ENCODE peak calls at places on chromosomes 12 and 14, in four cellular contexts. G is HL-60; O is WERI-Rb-1; T is CD8-positive, alpha-beta T cell. B is an unnamed sample.

GRCh38 chr12:51863921-51864700 is 15.6 kb upstream of the FIGNL2 start:
- DNase-seq in O (peak; percentile 90), G (no peak), T (no peak), B (no peak)

GRCh38 chr12:47088021-47088944 is 8.5 kb upstream of the AMIGO2 start:
- DNase-seq in T (no peak), O (no peak), G (no peak), B (no peak)

GRCh38 chr14:63853831-63854293 is 1.1 kb downstream of the SYNE2 start:
- DNase-seq in O (peak; percentile 46), T (peak; percentile 54), G (no peak), B (peak; percentile 63)

GRCh38 chr12:106897082-106897481 is 58.6 kb upstream of the TMEM263 start:
- DNase-seq in G (no peak), O (no peak), T (no peak), B (no peak)

GRCh38 chr14:22391908-22392307 is 197.1 kb downstream of the DAD1 start:
- DNase-seq in T (no peak), G (peak; percentile 87), O (peak; percentile 68), B (no peak)

GRCh38 chr12:88188180-88188579 is 46.1 kb downstream of the TMTC3 start:
- DNase-seq in G (no peak), O (no peak), T (no peak), B (no peak)

GRCh38 chr12:109797905-109798669 is 35.1 kb downstream of the TRPV4 start:
- DNase-seq in T (no peak), O (no peak), G (peak; percentile 42), B (no peak)

GRCh38 chr12:3869860-3870259 is 3.3 kb downstream of the PARP11 start:
- DNase-seq in O (no peak), G (no peak), T (peak; percentile 27), B (no peak)

GRCh38 chr14:82854851-82855250 is 1321.2 kb upstream of the SEL1L start:
- DNase-seq in O (peak; percentile 81), G (no peak), T (no peak), B (no peak)

GRCh38 chr14:37024166-37024565 is 148.2 kb downstream of the SLC25A21 start:
- DNase-seq in O (no peak), T (no peak), G (no peak), B (no peak)

GRCh38 chr14:90193925-90194324 is 62.4 kb upstream of the PSMC1 start:
- DNase-seq in O (peak; percentile 30), G (peak; percentile 12), T (no peak), B (no peak)

GRCh38 chr12:33111850-33112249 is 215.3 kb upstream of the PKP2 start:
- DNase-seq in O (no peak), T (no peak), G (no peak), B (no peak)

GRCh38 chr14:104351849-104352492 is 213.6 kb downstream of the KIF26A start:
- DNase-seq in G (no peak), O (no peak), T (no peak), B (no peak)

GRCh38 chr14:81938341-81938740 is 404.7 kb upstream of the SEL1L start:
- DNase-seq in G (no peak), O (no peak), T (no peak), B (no peak)

GRCh38 chr14:94062344-94062904 is 18.6 kb downstream of the DDX24 start:
- DNase-seq in O (no peak), G (no peak), T (no peak), B (no peak)

GRCh38 chr12:106342397-106343212 is 14.9 kb upstream of the POLR3B start:
- DNase-seq in O (no peak), T (no peak), G (no peak), B (no peak)

GRCh38 chr14:24673534-24674203 is 39.7 kb upstream of the GZMB start:
- DNase-seq in T (peak; percentile 79), G (no peak), O (no peak), B (peak; percentile 39)

GRCh38 chr12:67274186-67274585 is 5.0 kb downstream of the CAND1 start:
- DNase-seq in T (no peak), O (no peak), G (no peak), B (no peak)

GRCh38 chr12:31201382-31201781 is 124.6 kb downstream of the SINHCAF start:
- DNase-seq in G (no peak), T (no peak), O (no peak), B (no peak)

GRCh38 chr12:98417303-98417702 is 98.1 kb upstream of the TMPO start:
- DNase-seq in O (no peak), T (no peak), G (peak; percentile 39), B (no peak)

GRCh38 chr12:119340604-119341003 is 6.1 kb downstream of the CCDC60 start:
- DNase-seq in O (no peak), G (no peak), T (no peak), B (no peak)

GRCh38 chr12:119343130-119343529 is 8.6 kb downstream of the CCDC60 start:
- DNase-seq in T (no peak), O (no peak), G (no peak), B (no peak)

GRCh38 chr12:119341988-119342387 is 7.5 kb downstream of the CCDC60 start:
- DNase-seq in T (no peak), O (no peak), G (no peak), B (no peak)

GRCh38 chr12:119334459-119335170 is at the start of gene CCDC60:
- DNase-seq in G (no peak), T (no peak), O (no peak), B (no peak)

DNA sequence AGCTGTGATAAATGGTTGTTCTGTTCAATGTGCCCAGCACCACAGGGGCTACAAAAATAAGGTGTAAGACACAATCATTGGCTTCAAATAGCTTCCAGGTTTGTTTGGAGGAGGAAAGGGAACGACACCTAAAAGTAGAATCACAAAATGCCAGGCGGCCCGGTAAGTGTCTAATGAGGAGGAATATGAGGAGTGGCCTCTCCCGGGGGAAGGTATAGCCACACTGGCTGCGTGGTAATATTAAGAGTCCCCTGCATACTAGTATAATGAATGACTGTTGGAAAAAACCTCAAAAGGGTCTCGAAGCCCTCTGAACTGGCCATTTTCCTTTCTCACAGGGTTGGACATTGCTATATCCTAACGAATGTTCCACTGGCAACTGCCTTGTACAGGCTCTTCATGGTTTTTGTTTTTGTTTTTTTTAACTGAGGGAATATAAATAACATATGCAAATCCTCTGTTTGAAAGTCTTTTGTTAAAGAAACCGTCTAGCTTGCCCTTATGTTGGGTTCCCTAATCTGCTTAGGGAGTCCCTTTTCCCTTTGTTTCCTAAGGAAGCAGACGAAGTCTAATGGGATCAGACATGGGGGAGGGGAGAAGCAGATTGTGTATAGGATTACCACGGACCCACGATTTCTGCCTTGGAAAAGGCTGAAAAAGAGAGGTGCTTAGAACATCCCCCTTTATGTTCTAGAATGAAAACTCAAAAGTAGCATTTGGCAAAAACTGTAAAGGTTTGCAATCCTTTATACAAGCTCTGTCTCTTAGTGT is 4.2 kb downstream of the CCDC60 start:
- DNase-seq in O (peak; percentile 90), G (no peak), T (no peak), B (no peak)
- H3K27me3 ChIP-seq in O (no peaks in the 10 kb centered on the region), G (no peaks in the 10 kb centered on the region), T (no peaks in the 10 kb centered on the region), B (peaks cover 7% of the 10 kb centered on the region)

DNA sequence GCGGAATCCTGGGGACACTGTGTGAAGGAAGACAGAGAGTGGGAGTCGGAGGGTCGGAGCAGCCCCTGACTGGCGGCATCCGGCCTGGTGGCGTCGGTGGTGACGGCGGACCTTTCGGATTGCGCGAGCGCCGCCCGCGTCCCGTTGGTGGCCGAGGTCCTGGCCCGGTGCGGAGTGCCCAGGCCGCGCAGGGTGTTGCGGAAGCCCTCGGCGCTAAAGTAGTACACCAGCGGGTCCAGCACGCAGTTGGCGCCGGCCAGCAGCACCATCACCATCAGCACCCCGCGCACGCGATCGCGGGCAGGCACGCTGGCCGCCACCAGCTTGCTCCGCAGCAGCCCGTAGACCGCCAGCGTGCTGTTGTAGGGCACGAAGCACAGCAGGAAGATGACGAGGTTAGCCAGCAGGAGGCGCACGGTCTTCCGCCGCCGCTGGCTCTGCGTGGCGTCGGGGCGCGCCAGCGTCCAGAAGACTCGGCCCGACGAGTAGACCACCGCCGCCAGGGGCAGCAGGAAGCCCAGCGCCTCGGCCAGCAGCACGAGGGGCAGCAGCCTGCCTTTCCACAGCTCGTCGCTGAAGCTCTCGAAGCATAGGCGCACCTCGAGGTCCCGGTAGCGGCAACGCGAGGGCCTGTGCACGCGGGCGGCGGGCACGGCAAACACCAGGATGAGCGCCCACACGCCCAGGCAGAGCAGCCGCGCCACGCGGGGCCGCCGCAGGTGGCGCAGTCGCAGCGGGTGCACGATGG is 13.1 kb upstream of the CHD4 start:
- DNase-seq in T (peak; percentile 55), O (no peak), G (no peak), B (peak; percentile 63)
- TF ChIP-seq CTCF in T (peak; percentile 69), O (peak; percentile 4), G (no peak), B (peak; percentile 75)

GRCh38 chr14:99514552-99515300 is 33.5 kb downstream of the CCNK start:
- DNase-seq in O (peak; percentile 8), G (no peak), T (no peak), B (no peak)
- H3K27ac ChIP-seq in O (no peak overlapping the region), G (no peak overlapping the region), T (no peak overlapping the region), B (no peak overlapping the region)

DNA sequence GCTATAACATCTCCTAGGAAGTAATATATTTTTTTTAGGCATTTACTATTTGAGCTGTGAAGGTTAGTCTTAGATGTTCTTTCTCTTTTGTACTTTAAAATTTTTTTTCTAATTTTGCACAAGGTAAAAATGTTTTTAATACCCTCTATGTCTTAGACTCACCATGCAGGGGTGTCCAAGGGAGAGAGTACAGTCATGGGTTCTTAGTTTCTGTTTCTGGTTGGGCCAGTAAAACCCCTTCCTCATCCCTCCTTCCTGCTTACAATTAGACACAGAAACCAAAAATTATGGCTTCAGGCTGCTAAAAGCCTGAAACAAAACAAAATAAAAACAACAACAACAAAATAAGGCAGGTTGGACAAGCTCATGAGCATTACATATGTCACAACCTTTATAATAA is 193.0 kb downstream of the SYT1 start:
- DNase-seq in O (no peak), G (no peak), T (no peak), B (no peak)
- H3K27me3 ChIP-seq in O (no peaks in the 10 kb centered on the region), G (no peaks in the 10 kb centered on the region), T (no peaks in the 10 kb centered on the region), B (no peaks in the 10 kb centered on the region)

DNA sequence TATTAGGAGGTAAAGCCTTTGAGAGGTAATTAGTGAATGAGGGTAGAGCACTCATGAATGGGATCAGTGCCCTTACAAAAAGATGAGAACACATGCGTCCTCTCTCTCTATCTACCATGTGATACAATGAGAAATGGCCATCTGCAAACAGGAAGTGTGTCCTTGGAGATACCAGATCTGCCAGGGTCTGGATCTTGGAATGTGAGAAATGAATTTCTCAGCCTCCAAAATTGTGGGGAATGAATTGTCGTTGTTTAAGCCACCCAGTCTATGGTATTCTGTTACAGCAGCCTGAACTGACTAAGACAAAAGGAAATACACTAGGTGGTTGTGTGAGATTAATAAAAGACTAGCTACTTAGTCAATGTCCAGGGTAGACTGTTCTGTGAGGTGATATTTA is 366.6 kb downstream of the NELL2 start:
- DNase-seq in O (no peak), T (no peak), G (no peak), B (no peak)
- TF ChIP-seq CTCF in O (no peak), T (no peak), G (no peak), B (no peak)

GRCh38 chr12:123989753-123990152 is 16.7 kb downstream of the ZNF664 start:
- DNase-seq in O (no peak), G (no peak), T (no peak), B (no peak)
- H3K27ac ChIP-seq in O (no peak overlapping the region), G (no peak overlapping the region), T (no peak overlapping the region), B (no peak overlapping the region)

DNA sequence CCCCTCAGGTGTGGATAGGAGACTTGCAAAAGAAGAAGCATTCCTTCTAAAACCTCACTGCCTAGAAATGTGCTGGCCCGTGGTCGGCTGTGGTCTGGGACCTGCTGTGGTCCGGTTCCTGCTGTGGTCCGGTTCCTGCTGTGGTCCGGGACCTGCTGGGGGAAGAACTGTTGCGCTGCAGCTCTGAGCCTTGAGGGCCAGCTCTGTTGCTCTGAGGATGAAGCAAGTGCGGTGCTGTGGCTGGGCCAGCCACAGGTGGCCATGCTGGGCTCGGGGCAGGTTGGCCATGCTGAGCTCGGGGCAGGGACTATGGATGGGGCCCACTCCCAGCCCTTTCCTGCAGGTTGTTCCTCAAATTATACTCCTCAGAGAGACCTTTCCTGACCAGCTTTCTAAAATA is 5.2 kb downstream of the NRXN3 start:
- DNase-seq in T (no peak), G (no peak), O (no peak), B (no peak)
- H3K27me3 ChIP-seq in T (no peaks in the 10 kb centered on the region), G (no peaks in the 10 kb centered on the region), O (no peaks in the 10 kb centered on the region), B (no peaks in the 10 kb centered on the region)

B was measured in CD4-positive, alpha-beta T cell.